ENCODE peak calls at places on chromosomes 2 and 18, in seven cellular contexts. One of them, this sample, is unnamed.

GRCh38 chr2:205889073-205889472 is 196.9 kb downstream of the INO80D start:
- DNase-seq in EL: peak
- DNase-seq in sciatic nerve: no peak
- DNase-seq in NCI-H460: no peak
- DNase-seq in hepatic stellate cell: no peak
- DNase-seq in pancreas: no peak
- DNase-seq in heart left ventricle: no peak
- DNase-seq in this sample: no peak

GRCh38 chr18:30134020-30134419 is 908.5 kb downstream of the DSC3 start:
- DNase-seq in EL: no peak
- DNase-seq in sciatic nerve: no peak
- DNase-seq in NCI-H460: no peak
- DNase-seq in hepatic stellate cell: no peak
- DNase-seq in pancreas: no peak
- DNase-seq in heart left ventricle: no peak
- DNase-seq in this sample: no peak

GRCh38 chr18:76822510-76823165 is at the start of gene ZNF236:
- DNase-seq in EL: peak
- DNase-seq in sciatic nerve: peak
- DNase-seq in NCI-H460: peak
- DNase-seq in hepatic stellate cell: peak
- DNase-seq in pancreas: peak
- DNase-seq in heart left ventricle: peak
- DNase-seq in this sample: peak

GRCh38 chr2:238117199-238118154 is 17.3 kb downstream of the ESPNL start:
- DNase-seq in EL: peak
- DNase-seq in sciatic nerve: no peak
- DNase-seq in NCI-H460: no peak
- DNase-seq in hepatic stellate cell: peak
- DNase-seq in pancreas: no peak
- DNase-seq in heart left ventricle: peak
- DNase-seq in this sample: no peak

GRCh38 chr2:231673348-231673770 is 35.0 kb upstream of the PTMA start:
- DNase-seq in EL: peak
- DNase-seq in sciatic nerve: peak
- DNase-seq in NCI-H460: peak
- DNase-seq in hepatic stellate cell: peak
- DNase-seq in pancreas: peak
- DNase-seq in heart left ventricle: peak
- DNase-seq in this sample: no peak

GRCh38 chr2:96321230-96322103 is 3.6 kb upstream of the ITPRIPL1 start:
- DNase-seq in EL: peak
- DNase-seq in sciatic nerve: no peak
- DNase-seq in NCI-H460: peak
- DNase-seq in hepatic stellate cell: peak
- DNase-seq in pancreas: no peak
- DNase-seq in heart left ventricle: peak
- DNase-seq in this sample: peak

GRCh38 chr18:48006415-48007175 is 76.1 kb upstream of the SMAD2 start:
- DNase-seq in EL: no peak
- DNase-seq in sciatic nerve: no peak
- DNase-seq in NCI-H460: no peak
- DNase-seq in hepatic stellate cell: no peak
- DNase-seq in pancreas: no peak
- DNase-seq in heart left ventricle: no peak
- DNase-seq in this sample: no peak

GRCh38 chr2:46188041-46188715 is 109.0 kb upstream of the EPAS1 start:
- DNase-seq in EL: no peak
- DNase-seq in sciatic nerve: no peak
- DNase-seq in NCI-H460: no peak
- DNase-seq in hepatic stellate cell: no peak
- DNase-seq in pancreas: no peak
- DNase-seq in heart left ventricle: no peak
- DNase-seq in this sample: no peak

GRCh38 chr2:45918816-45919655 is 267.6 kb downstream of the PRKCE start:
- DNase-seq in EL: no peak
- DNase-seq in sciatic nerve: no peak
- DNase-seq in NCI-H460: no peak
- DNase-seq in hepatic stellate cell: no peak
- DNase-seq in pancreas: peak
- DNase-seq in heart left ventricle: no peak
- DNase-seq in this sample: no peak

GRCh38 chr2:138922973-138923563 is 142.9 kb upstream of the NXPH2 start:
- DNase-seq in EL: no peak
- DNase-seq in sciatic nerve: no peak
- DNase-seq in NCI-H460: peak
- DNase-seq in hepatic stellate cell: no peak
- DNase-seq in pancreas: no peak
- DNase-seq in heart left ventricle: no peak
- DNase-seq in this sample: no peak

GRCh38 chr2:205524656-205525055 is 157.6 kb upstream of the NRP2 start:
- DNase-seq in EL: no peak
- DNase-seq in sciatic nerve: no peak
- DNase-seq in NCI-H460: no peak
- DNase-seq in hepatic stellate cell: no peak
- DNase-seq in pancreas: no peak
- DNase-seq in heart left ventricle: no peak
- DNase-seq in this sample: no peak

GRCh38 chr2:130300258-130300969 is 42.3 kb upstream of the IMP4 start:
- DNase-seq in EL: no peak
- DNase-seq in sciatic nerve: no peak
- DNase-seq in NCI-H460: no peak
- DNase-seq in hepatic stellate cell: no peak
- DNase-seq in pancreas: no peak
- DNase-seq in heart left ventricle: no peak
- DNase-seq in this sample: no peak